ENCODE peak calls at places on chromosomes 16 and 17, in eight cellular contexts. B, L, S, D, E, R, U and M are unnamed samples.

GRCh38 chr17:72388765-72389473 is 268.1 kb downstream of the SOX9 start:
- DNase-seq in B (no peak), D (no peak), L (no peak), R (no peak), U (no peak), S (peak; percentile 57), E (no peak), M (no peak)

GRCh38 chr16:67255553-67256030 is 6.8 kb downstream of the SLC9A5 start:
- DNase-seq in B (no peak), R (no peak), L (no peak), D (no peak), U (no peak), S (no peak), E (no peak), M (peak; percentile 78)

GRCh38 chr17:37792787-37793186 is 47.9 kb upstream of the HNF1B start:
- DNase-seq in R (no peak), L (no peak), E (no peak), D (peak; percentile 25), B (no peak), U (peak; percentile 75), S (peak; percentile 69), M (no peak)

GRCh38 chr16:67013823-67014640 is 14.9 kb upstream of the CBFB start:
- DNase-seq in E (peak; percentile 81), U (peak; percentile 54), R (peak; percentile 84), D (peak; percentile 78), B (peak; percentile 95), L (peak; percentile 79), S (peak; percentile 57), M (peak; percentile 92)

GRCh38 chr16:76294691-76295214 is 17.6 kb downstream of the CNTNAP4 start:
- DNase-seq in S (no peak), U (no peak), L (no peak), D (no peak), B (no peak), R (no peak), E (no peak), M (no peak)

GRCh38 chr16:83733301-83733700 is 74.5 kb upstream of the HSBP1 start:
- DNase-seq in U (no peak), B (no peak), E (no peak), D (no peak), R (no peak), L (no peak), S (peak; percentile 28), M (no peak)

GRCh38 chr16:85348921-85349334 is 236.7 kb upstream of the CIBAR2 start:
- DNase-seq in R (no peak), B (peak; percentile 71), L (no peak), U (no peak), E (no peak), S (no peak), D (no peak), M (no peak)

GRCh38 chr16:11521019-11521418 is 65.7 kb downstream of the LITAF start:
- DNase-seq in S (no peak), R (no peak), L (no peak), E (no peak), D (no peak), U (no peak), B (no peak), M (no peak)

GRCh38 chr16:50709061-50709695 is 15.8 kb downstream of the NOD2 start:
- DNase-seq in B (no peak), L (no peak), R (peak; percentile 20), E (no peak), S (no peak), U (no peak), D (no peak), M (no peak)

GRCh38 chr16:11251525-11252481 is 4.2 kb downstream of the SOCS1 start:
- DNase-seq in L (no peak), B (no peak), E (no peak), S (peak; percentile 79), D (no peak), U (peak; percentile 61), R (no peak), M (no peak)

GRCh38 chr16:78290498-78291271 is 191.2 kb downstream of the WWOX start:
- DNase-seq in S (no peak), E (no peak), D (no peak), U (no peak), B (no peak), R (no peak), L (no peak), M (no peak)

GRCh38 chr16:84292032-84292431 is 2.6 kb upstream of the WFDC1 start:
- DNase-seq in D (peak; percentile 34), S (no peak), L (no peak), E (no peak), B (no peak), U (no peak), R (no peak), M (no peak)

GRCh38 chr16:58267524-58268243 is 27.1 kb downstream of the PRSS54 start:
- DNase-seq in R (no peak), B (no peak), E (no peak), L (no peak), U (no peak), D (no peak), S (no peak), M (no peak)

GRCh38 chr17:42288985-42289862 is 926 bp downstream of the STAT5A start:
- DNase-seq in S (no peak), U (no peak), R (no peak), B (no peak), E (no peak), L (peak; percentile 68), D (peak; percentile 62), M (peak; percentile 86)

GRCh38 chr16:31134625-31135534 is 647 bp downstream of the PRSS8 start:
- DNase-seq in L (peak; percentile 83), U (peak; percentile 9), D (peak; percentile 89), R (no peak), B (peak; percentile 64), E (no peak), S (no peak), M (no peak)

GRCh38 chr17:83083368-83084201 is 4.2 kb downstream of the METRNL start:
- DNase-seq in R (no peak), L (no peak), S (peak; percentile 98), B (peak; percentile 49), D (peak; percentile 89), U (peak; percentile 99), E (no peak), M (no peak)

GRCh38 chr17:83081561-83082201 is 2.3 kb downstream of the METRNL start:
- DNase-seq in S (peak; percentile 18), D (no peak), U (peak; percentile 82), B (no peak), E (no peak), R (no peak), L (peak; percentile 75), M (no peak)

GRCh38 chr17:83082899-83083367 is 3.5 kb downstream of the METRNL start:
- DNase-seq in B (no peak), R (no peak), D (no peak), U (no peak), E (no peak), S (no peak), L (no peak), M (no peak)

GRCh38 chr17:83080641-83081560 is 1.5 kb downstream of the METRNL start:
- DNase-seq in R (no peak), S (no peak), L (peak; percentile 76), U (no peak), D (peak; percentile 38), B (no peak), E (peak; percentile 29), M (no peak)

GRCh38 chr17:83082435-83082834 is 3.0 kb downstream of the METRNL start:
- DNase-seq in B (no peak), E (no peak), S (no peak), L (no peak), D (no peak), R (no peak), U (no peak), M (no peak)
- TF ChIP-seq CTCF in B (no peak), E (no peak), S (no peak), L (no peak), D (no peak), R (no peak), U (no peak), M (no peak)

DNA sequence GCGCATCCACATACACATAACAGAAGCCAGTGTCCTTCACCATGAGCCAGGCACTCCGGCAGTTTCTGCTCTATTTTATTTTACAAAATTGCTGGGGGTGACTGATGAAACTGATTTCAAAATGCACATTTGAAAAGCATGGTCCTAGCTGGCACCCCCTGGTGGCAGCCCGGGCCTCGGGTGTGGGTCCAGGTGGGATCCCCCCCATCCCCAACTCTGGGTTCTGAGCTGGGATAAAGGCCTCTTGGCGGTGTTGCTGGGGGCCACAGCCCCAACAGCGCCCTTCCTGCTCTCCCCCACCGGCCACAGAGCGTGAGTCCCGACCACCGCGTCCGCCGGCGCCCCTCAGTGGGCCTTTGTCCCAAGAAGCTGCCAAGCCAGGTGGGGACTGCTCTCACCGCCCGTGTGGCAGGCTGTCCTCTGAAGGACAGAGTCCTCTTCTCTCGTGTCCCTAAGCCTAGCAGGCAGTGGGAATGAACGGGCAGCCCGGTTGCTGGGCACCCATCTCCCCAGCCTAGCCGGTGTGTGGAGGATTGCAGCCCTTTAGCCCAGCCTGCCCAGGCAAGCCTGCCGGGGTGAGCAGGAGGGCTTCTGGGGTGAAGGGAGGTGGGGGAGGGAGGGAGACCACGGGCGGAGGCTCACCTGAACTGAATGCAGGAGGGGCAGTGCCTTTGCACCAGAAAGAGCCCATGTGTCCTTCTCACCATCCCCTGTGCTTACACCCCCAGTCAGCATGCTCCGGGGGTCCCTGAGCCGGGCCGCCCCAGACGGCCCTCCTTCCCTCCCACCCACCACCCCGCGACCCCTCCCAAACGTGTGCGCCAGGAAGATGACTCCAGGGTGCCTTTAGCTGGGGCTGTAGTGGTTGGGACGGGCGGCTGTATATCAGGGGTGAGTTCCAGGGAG is 898 bp downstream of the SNAI3 start:
- DNase-seq in U (peak; percentile 51), D (peak; percentile 66), R (no peak), B (no peak), E (no peak), L (peak; percentile 61), S (peak; percentile 34), M (no peak)
- TF ChIP-seq CTCF in U (peak; percentile 69), D (peak; percentile 67), R (peak; percentile 13), B (peak; percentile 53), E (peak; percentile 64), L (peak; percentile 54), S (peak; percentile 74), M (peak; percentile 80)

DNA sequence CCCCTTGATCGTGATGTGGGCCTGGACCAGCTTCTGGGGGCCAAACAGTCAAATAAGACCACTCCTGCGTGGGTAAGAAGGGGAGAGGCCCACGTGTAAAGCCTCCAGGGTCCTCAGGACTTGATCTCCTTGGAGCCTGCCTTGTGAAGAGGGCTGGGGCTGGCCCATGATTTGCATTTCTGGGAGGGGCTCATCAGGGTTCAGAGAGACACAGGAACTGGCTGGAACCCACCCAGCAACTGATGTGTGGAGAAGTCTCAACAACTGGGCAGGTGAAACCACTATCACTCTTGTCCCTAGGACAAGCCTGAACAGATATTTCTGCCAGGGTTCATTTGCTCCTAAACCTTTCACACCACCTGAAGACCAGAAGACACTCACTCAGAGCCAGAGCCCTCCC is 214.7 kb downstream of the ZNF423 start:
- DNase-seq in E (no peak), U (no peak), R (no peak), L (no peak), B (no peak), D (no peak), S (no peak), M (no peak)
- TF ChIP-seq CTCF in E (no peak), U (no peak), R (no peak), L (no peak), B (no peak), D (no peak), S (no peak), M (no peak)

GRCh38 chr17:81099888-81100287 is 64.9 kb downstream of the BAIAP2 start:
- DNase-seq in R (no peak), D (no peak), U (no peak), L (no peak), S (no peak), E (no peak), B (no peak), M (no peak)
- TF ChIP-seq CTCF in R (no peak), D (no peak), U (no peak), L (no peak), S (no peak), E (no peak), B (no peak), M (no peak)

GRCh38 chr17:76540381-76541300 is 797 bp downstream of the PRCD start:
- DNase-seq in B (peak; percentile 98), D (peak; percentile 99), U (peak; percentile 89), R (peak; percentile 97), S (peak; percentile 94), E (peak; percentile 98), L (peak; percentile 92), M (peak; percentile 96)
- TF ChIP-seq CTCF in B (no peak), D (no peak), U (peak; percentile 38), R (peak; percentile 6), S (no peak), E (peak; percentile 43), L (peak; percentile 30), M (peak; percentile 42)